ENCODE peak calls at places on chromosomes 6 and 20, in ten cellular contexts. S is nucleus accumbens, R is breast epithelium, E is Daoy, Y is head of caudate nucleus, H is nephron progenitor cell, W is T-helper 2 cell, M is sciatic nerve, U is gastrocnemius medialis, K is kidney glomerular epithelial cell. D is an unnamed sample.

GRCh38 chr6:51350308-51350904 is 531.7 kb downstream of the TFAP2B start:
- DNase-seq in U (no peak), H (no peak), S (no peak), R (no peak), K (peak), M (no peak), E (no peak), Y (no peak), W (no peak), D (peak)

GRCh38 chr6:7672066-7673062 is 53.5 kb upstream of the BMP6 start:
- DNase-seq in S (no peak), E (no peak), H (no peak), M (no peak), W (no peak), U (no peak), Y (no peak), R (no peak), K (no peak), D (no peak)

GRCh38 chr6:130742282-130742681 is 84.9 kb upstream of the SMLR1 start:
- DNase-seq in U (no peak), R (no peak), E (no peak), M (no peak), H (no peak), W (no peak), S (no peak), Y (no peak), K (peak), D (no peak)

GRCh38 chr6:31399589-31400466 is 3.6 kb upstream of the MICA start:
- DNase-seq in E (peak), K (peak), H (peak), Y (peak), M (peak), U (peak), R (peak), W (peak), S (peak), D (peak)

GRCh38 chr6:32146687-32147086 is 5.1 kb downstream of the PRRT1 start:
- DNase-seq in M (no peak), H (no peak), S (no peak), U (no peak), R (no peak), W (no peak), K (no peak), E (no peak), Y (no peak), D (no peak)

GRCh38 chr6:20349225-20349624 is 52.5 kb upstream of the E2F3 start:
- DNase-seq in Y (no peak), U (no peak), S (no peak), K (no peak), M (no peak), H (no peak), E (no peak), W (no peak), R (no peak), D (no peak)

GRCh38 chr6:157552171-157552747 is 171.3 kb downstream of the ZDHHC14 start:
- DNase-seq in U (no peak), M (no peak), S (no peak), E (no peak), W (no peak), Y (no peak), K (no peak), R (no peak), H (no peak), D (peak)

GRCh38 chr20:3730803-3731370 is 1.6 kb upstream of the HSPA12B start:
- DNase-seq in R (no peak), U (no peak), S (no peak), Y (no peak), K (no peak), E (no peak), H (no peak), W (no peak), M (no peak), D (peak)

GRCh38 chr20:20513720-20514119 is 145.8 kb downstream of the INSM1 start:
- DNase-seq in U (peak), M (no peak), Y (no peak), K (no peak), S (no peak), E (no peak), R (no peak), H (no peak), W (no peak), D (no peak)

GRCh38 chr20:43914286-43914685 is 366 bp upstream of the TOX2 start:
- DNase-seq in S (no peak), R (no peak), H (no peak), Y (no peak), U (no peak), M (no peak), E (no peak), W (no peak), K (no peak), D (no peak)

GRCh38 chr20:37270586-37271420 is 9.2 kb upstream of the GHRH start:
- DNase-seq in E (peak), R (no peak), H (no peak), Y (no peak), S (no peak), U (no peak), W (no peak), M (no peak), K (no peak), D (no peak)

GRCh38 chr6:154593122-154593521 is 82.6 kb upstream of the CNKSR3 start:
- DNase-seq in E (peak), W (no peak), S (no peak), Y (no peak), R (no peak), K (no peak), M (no peak), U (no peak), H (peak), D (peak)

GRCh38 chr6:128487055-128487454 is 33.3 kb downstream of the PTPRK start:
- DNase-seq in Y (no peak), W (no peak), K (no peak), R (no peak), S (no peak), H (no peak), U (no peak), M (no peak), E (no peak), D (peak)

GRCh38 chr6:12165297-12165696 is 124.9 kb upstream of the EDN1 start:
- DNase-seq in K (no peak), R (no peak), E (no peak), H (no peak), Y (no peak), U (no peak), S (no peak), M (no peak), W (no peak), D (no peak)

D was measured in NCI-H69.